ENCODE peak calls at places on chromosomes 16 and 17, in four cellular contexts. R is AG09319, J is Calu3, K is RWPE1. S is an unnamed sample.

GRCh38 chr17:78762007-78762406 is 20.1 kb downstream of the CYTH1 start:
- DNase-seq in K (no peak), R (no peak), J (no peak), S (no peak)

GRCh38 chr16:1331712-1332617 is 1.5 kb upstream of the BAIAP3 start:
- DNase-seq in K (peak), R (peak), J (peak), S (no peak)

GRCh38 chr17:42894283-42895184 is 6.1 kb upstream of the G6PC1 start:
- DNase-seq in K (no peak), J (peak), R (no peak), S (no peak)

GRCh38 chr17:50632637-50633036 is 2.0 kb upstream of the ABCC3 start:
- DNase-seq in J (no peak), K (no peak), R (no peak), S (no peak)

GRCh38 chr17:16129844-16130243 is 85.5 kb downstream of the NCOR1 start:
- DNase-seq in K (no peak), R (no peak), J (no peak), S (no peak)

GRCh38 chr17:27217631-27218030 is 76.3 kb upstream of the WSB1 start:
- DNase-seq in K (no peak), J (no peak), R (no peak), S (no peak)

GRCh38 chr17:73506470-73507435 is 137.5 kb downstream of the SDK2 start:
- DNase-seq in K (no peak), J (no peak), R (no peak), S (no peak)

GRCh38 chr16:75237398-75238131 is 13.9 kb downstream of the BCAR1 start:
- DNase-seq in K (no peak), R (no peak), J (no peak), S (no peak)

GRCh38 chr17:1800240-1800639 is 29.5 kb downstream of the SMYD4 start:
- DNase-seq in R (no peak), K (no peak), J (no peak), S (no peak)

GRCh38 chr17:28716740-28717577 is 709 bp downstream of the RAB34 start:
- DNase-seq in J (no peak), R (no peak), K (no peak), S (no peak)

GRCh38 chr17:28718990-28719433 is 773 bp upstream of the RPL23A start:
- DNase-seq in K (no peak), J (no peak), R (no peak), S (no peak)

GRCh38 chr17:28715217-28715616 is 2.5 kb downstream of the RAB34 start:
- DNase-seq in J (no peak), K (no peak), R (no peak), S (no peak)

GRCh38 chr17:28718317-28718672 is 627 bp upstream of the RAB34 start:
- DNase-seq in K (no peak), J (no peak), R (no peak), S (no peak)

DNA sequence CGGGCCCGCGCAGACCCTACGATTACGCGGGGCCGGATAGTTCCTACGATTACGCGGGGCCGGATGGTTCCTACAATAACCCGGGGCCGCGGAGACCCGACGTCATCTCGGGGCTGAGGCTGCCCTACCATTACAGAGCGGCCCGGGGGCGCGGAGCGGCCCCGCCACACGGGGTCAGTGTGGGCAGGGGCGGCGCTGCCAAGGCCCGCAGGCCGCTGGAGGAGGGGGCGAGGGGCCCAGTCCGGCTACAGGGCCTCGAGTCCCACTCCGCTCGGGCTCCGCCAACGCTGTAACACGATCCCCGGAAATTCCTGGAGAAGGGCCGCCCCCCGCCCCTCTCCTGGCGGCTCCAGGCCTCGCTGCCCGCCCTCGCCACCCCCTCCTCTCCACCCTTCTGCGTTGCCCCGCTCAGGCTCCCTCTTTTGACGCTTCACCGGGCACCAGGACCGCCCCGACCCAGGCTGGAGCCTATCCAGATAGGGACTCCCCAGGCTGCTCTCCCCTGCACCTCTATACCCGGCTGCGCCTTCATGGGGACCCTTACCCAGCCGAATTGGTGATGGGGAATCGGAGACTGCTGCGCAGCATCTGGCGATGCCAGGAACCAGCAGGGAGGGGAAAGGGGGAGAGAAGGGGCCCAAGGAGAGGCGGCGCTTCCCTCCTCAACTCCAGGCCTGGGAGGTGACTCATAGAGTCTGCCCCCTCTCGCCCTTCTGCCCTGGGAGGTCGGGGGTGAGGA is at the start of gene RAB34:
- DNase-seq in J (peak), K (peak), R (peak), S (no peak)
- TF ChIP-seq CTCF in J (no peak), K (peak), R (no peak), S (no peak)

GRCh38 chr17:79835470-79835899 is 3.8 kb downstream of the CBX4 start:
- DNase-seq in R (no peak), J (no peak), K (no peak), S (no peak)
- TF ChIP-seq CTCF in R (no peak), J (no peak), K (no peak), S (no peak)

GRCh38 chr16:84421938-84422220 is 53.5 kb downstream of the ATP2C2 start:
- DNase-seq in J (no peak), R (no peak), K (no peak), S (no peak)

GRCh38 chr16:84418056-84418849 is 49.9 kb downstream of the ATP2C2 start:
- DNase-seq in K (no peak), R (no peak), J (no peak), S (no peak)

GRCh38 chr16:84419730-84420129 is 51.4 kb downstream of the ATP2C2 start:
- DNase-seq in J (no peak), R (no peak), K (no peak), S (no peak)

GRCh38 chr16:84423416-84423837 is 55.1 kb downstream of the ATP2C2 start:
- DNase-seq in J (no peak), K (peak), R (no peak), S (no peak)

DNA sequence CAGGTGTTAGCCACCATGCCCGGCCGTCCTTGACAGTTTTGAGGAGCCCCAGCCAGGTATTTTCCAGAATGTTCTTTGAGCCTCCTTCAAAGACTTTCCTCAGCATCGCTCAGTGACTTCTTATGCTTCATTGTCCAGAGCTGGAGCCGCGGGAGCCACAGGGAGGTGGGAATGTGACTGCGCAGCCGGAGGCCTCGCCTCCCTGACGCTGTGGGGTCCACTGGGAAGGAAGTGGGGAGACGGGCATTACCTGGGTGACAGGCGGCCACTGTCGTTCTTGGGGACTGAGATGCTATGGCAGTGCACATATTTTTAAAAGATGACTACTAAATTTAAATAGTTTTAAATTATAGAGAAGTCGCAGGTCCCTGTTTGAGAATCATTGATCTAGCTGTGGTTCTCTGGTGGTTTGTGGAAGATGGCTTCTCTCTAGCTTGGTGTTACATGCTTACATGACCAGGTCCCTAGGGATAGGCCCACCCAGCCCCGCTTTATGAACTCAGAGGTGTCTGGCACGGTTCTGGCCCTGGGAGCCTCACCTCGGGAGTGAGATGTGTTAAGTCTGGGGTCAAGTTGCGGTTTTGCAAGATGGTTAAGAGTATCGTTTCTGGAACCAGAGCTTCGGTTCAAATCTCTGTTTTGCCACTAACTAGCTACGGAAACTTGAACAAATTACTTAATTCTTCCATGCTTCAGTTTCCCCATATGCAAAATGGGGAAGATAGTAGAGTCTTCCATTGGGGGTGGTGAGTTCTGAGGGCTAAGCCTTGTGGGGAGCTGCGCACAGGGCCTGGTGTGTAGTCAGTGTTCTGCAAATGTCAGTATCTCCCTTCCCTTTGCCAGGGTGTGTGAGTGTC is 53.0 kb downstream of the ATP2C2 start:
- DNase-seq in K (no peak), R (no peak), J (no peak), S (no peak)
- TF ChIP-seq CTCF in K (no peak), R (no peak), J (no peak), S (no peak)

DNA sequence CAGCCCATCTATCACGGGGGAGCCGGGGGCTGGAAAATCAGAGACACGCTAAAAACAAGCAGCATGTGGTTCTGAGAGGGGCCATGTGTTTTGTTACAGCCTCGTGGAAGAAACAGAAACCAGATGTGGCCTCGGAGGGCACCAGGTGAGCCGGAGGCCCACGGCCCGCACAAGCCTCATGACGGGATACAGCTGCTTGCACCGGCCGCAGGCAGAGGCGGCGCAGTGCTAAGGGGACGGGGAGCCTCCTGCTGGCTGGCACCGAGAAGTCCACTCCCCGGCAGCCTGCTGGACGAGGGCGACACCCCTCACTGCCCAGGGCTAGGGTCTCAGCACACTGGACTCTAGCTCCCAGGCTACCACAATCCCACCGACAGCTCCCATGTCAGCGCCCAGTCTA is 19.2 kb downstream of the NDUFAF8 start:
- DNase-seq in J (no peak), R (no peak), K (no peak), S (no peak)
- TF ChIP-seq CTCF in J (no peak), R (no peak), K (no peak), S (no peak)

GRCh38 chr17:11264183-11264871 is 23.3 kb downstream of the SHISA6 start:
- DNase-seq in R (no peak), K (no peak), J (no peak), S (no peak)
- TF ChIP-seq CTCF in R (no peak), K (no peak), J (no peak), S (no peak)

GRCh38 chr16:77584205-77584859 is 138.0 kb upstream of the NUDT7 start:
- DNase-seq in K (peak), R (no peak), J (peak), S (no peak)
- TF ChIP-seq CTCF in K (peak), R (peak), J (peak), S (peak)

GRCh38 chr17:58960068-58960467 is 146.6 kb downstream of the TRIM37 start:
- DNase-seq in J (peak), K (peak), R (peak), S (no peak)
- TF ChIP-seq CTCF in J (no peak), K (no peak), R (peak), S (no peak)

DNA sequence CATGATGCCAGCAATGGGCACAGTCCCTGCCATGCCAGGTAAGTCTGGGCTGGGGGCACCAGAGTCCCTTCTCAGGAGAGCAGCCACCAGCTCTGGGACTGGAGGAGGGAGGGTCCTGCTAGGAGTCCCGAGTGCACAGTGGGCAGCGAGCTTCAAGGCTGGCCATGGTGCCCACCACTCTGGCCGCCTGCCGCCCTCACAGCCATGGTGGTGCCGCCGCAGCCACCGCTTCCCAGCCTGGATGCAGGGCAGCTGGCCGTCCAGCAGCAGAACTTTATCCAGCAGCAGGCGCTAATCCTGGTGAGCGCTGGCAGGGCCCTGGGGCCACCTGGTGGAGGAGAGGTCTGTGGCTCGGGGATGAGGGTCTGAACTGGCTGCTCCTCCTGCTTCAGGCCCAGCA is 17.9 kb upstream of the SMIM5 start:
- DNase-seq in J (no peak), R (no peak), K (no peak), S (no peak)
- TF ChIP-seq CTCF in J (no peak), R (no peak), K (no peak), S (no peak)

DNA sequence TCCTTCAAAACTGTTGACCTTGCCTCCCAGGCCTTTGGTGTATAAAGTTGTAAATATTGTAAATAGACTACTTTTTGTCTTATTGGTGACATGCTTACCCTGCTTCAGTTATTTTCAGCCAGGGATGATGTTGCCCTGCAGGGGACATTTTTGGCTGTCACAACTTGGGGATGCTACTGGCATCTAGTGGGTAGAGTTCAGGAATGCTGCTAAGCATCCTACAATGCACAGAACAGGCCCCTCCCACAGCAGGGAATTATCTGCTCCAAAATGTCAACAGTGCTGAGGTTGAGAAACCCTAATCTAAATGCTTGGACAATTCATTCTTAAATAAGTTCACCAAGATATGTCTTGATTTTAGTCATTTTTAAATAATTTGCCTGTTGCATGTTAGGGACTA is 459.8 kb downstream of the PMP22 start:
- DNase-seq in J (no peak), K (no peak), R (no peak), S (no peak)
- TF ChIP-seq CTCF in J (no peak), K (no peak), R (no peak), S (no peak)

S was measured in omental fat pad.